ENCODE peak calls at places on chromosomes 12 and 14, in seven cellular contexts. D, B, O, X, T, I and W are unnamed samples.

GRCh38 chr14:101557321-101557695 is 4.0 kb upstream of the DIO3 start:
- DNase-seq in D (no peak), B (no peak), O (no peak), X (no peak), T (no peak), I (no peak), W (no peak)

GRCh38 chr12:57545809-57546437 is 1.1 kb downstream of the DCTN2 start:
- DNase-seq in D (peak; percentile 13), B (no peak), O (no peak), X (peak; percentile 30), T (peak; percentile 24), I (no peak), W (peak; percentile 18)

GRCh38 chr12:121893901-121894540 is 5.4 kb downstream of the PSMD9 start:
- DNase-seq in D (peak; percentile 58), B (peak; percentile 78), O (no peak), X (peak; percentile 69), T (peak; percentile 67), I (peak; percentile 73), W (peak; percentile 8)

GRCh38 chr12:5201554-5202243 is 158.0 kb downstream of the KCNA5 start:
- DNase-seq in D (peak; percentile 23), B (no peak), O (no peak), X (peak; percentile 78), T (no peak), I (no peak), W (no peak)

GRCh38 chr12:92730758-92731157 is 28.0 kb downstream of the PLEKHG7 start:
- DNase-seq in D (no peak), B (no peak), O (no peak), X (no peak), T (no peak), I (no peak), W (no peak)

GRCh38 chr12:122851820-122852219 is 16.6 kb downstream of the HIP1R start:
- DNase-seq in D (peak; percentile 78), B (peak; percentile 76), O (no peak), X (peak; percentile 85), T (peak; percentile 89), I (peak; percentile 87), W (peak; percentile 60)

GRCh38 chr12:104581000-104581570 is 124.3 kb downstream of the CHST11 start:
- DNase-seq in D (no peak), B (no peak), O (no peak), X (no peak), T (no peak), I (no peak), W (no peak)

GRCh38 chr12:26723379-26724308 is 109.3 kb downstream of the ITPR2 start:
- DNase-seq in D (peak; percentile 88), B (peak; percentile 89), O (no peak), X (peak; percentile 28), T (peak; percentile 61), I (peak; percentile 79), W (no peak)

GRCh38 chr12:51592034-51592705 is 1.1 kb downstream of the SCN8A start:
- DNase-seq in D (peak; percentile 81), B (no peak), O (no peak), X (peak; percentile 33), T (peak; percentile 91), I (no peak), W (no peak)

GRCh38 chr12:10189653-10190052 is 10.8 kb downstream of the TMEM52B start:
- DNase-seq in D (peak; percentile 32), B (peak; percentile 57), O (no peak), X (no peak), T (peak; percentile 43), I (peak; percentile 35), W (no peak)

GRCh38 chr12:51011960-51012359 is 14.2 kb downstream of the SLC11A2 start:
- DNase-seq in D (no peak), B (no peak), O (no peak), X (no peak), T (no peak), I (no peak), W (peak; percentile 41)

GRCh38 chr14:23299558-23299957 is 3.1 kb downstream of the PPP1R3E start:
- DNase-seq in D (peak; percentile 39), B (peak; percentile 77), O (no peak), X (peak; percentile 27), T (peak; percentile 53), I (peak; percentile 81), W (no peak)

GRCh38 chr12:6699989-6700645 is 498 bp downstream of the PIANP start:
- DNase-seq in D (no peak), B (no peak), O (no peak), X (no peak), T (no peak), I (no peak), W (no peak)